ENCODE peak calls at places on chromosome 15, in eight cellular contexts. One of them, this sample, is unnamed.

GRCh38 chr15:42156266-42156922 is at the start of gene PLA2G4F:
- DNase-seq in nucleus accumbens: no peak
- DNase-seq in cardiac muscle cell: no peak
- DNase-seq in adipocyte: no peak
- DNase-seq in H7: peak
- DNase-seq in A549: no peak
- DNase-seq in AG04449: no peak
- DNase-seq in iPS-NIHi11: peak
- DNase-seq in this sample: no peak

GRCh38 chr15:73002509-73002908 is 49.8 kb upstream of the NEO1 start:
- DNase-seq in cardiac muscle cell: no peak
- DNase-seq in adipocyte: peak
- DNase-seq in nucleus accumbens: no peak
- DNase-seq in A549: no peak
- DNase-seq in H7: no peak
- DNase-seq in AG04449: peak
- DNase-seq in iPS-NIHi11: no peak
- DNase-seq in this sample: no peak

GRCh38 chr15:34993413-34993812 is 5.3 kb upstream of the ZNF770 start:
- DNase-seq in nucleus accumbens: no peak
- DNase-seq in iPS-NIHi11: no peak
- DNase-seq in A549: no peak
- DNase-seq in AG04449: no peak
- DNase-seq in adipocyte: no peak
- DNase-seq in cardiac muscle cell: no peak
- DNase-seq in H7: no peak
- DNase-seq in this sample: no peak

GRCh38 chr15:76871930-76872329 is 33.2 kb downstream of the SCAPER start:
- DNase-seq in cardiac muscle cell: no peak
- DNase-seq in adipocyte: no peak
- DNase-seq in iPS-NIHi11: no peak
- DNase-seq in A549: no peak
- DNase-seq in nucleus accumbens: no peak
- DNase-seq in H7: no peak
- DNase-seq in AG04449: no peak
- DNase-seq in this sample: no peak

GRCh38 chr15:94232107-94232506 is 746 bp downstream of the MCTP2 start:
- DNase-seq in iPS-NIHi11: no peak
- DNase-seq in cardiac muscle cell: no peak
- DNase-seq in nucleus accumbens: no peak
- DNase-seq in H7: peak
- DNase-seq in A549: no peak
- DNase-seq in AG04449: no peak
- DNase-seq in adipocyte: no peak
- DNase-seq in this sample: no peak

GRCh38 chr15:57541805-57542504 is 49.7 kb upstream of the MYZAP start:
- DNase-seq in A549: peak
- DNase-seq in adipocyte: peak
- DNase-seq in H7: peak
- DNase-seq in AG04449: no peak
- DNase-seq in nucleus accumbens: peak
- DNase-seq in cardiac muscle cell: peak
- DNase-seq in iPS-NIHi11: peak
- DNase-seq in this sample: peak

GRCh38 chr15:52208306-52208946 is 17.2 kb upstream of the GNB5 start:
- DNase-seq in iPS-NIHi11: peak
- DNase-seq in adipocyte: peak
- DNase-seq in cardiac muscle cell: peak
- DNase-seq in H7: peak
- DNase-seq in AG04449: no peak
- DNase-seq in nucleus accumbens: peak
- DNase-seq in A549: peak
- DNase-seq in this sample: peak

GRCh38 chr15:95845862-95846515 is 484.5 kb upstream of the NR2F2 start:
- DNase-seq in AG04449: no peak
- DNase-seq in nucleus accumbens: no peak
- DNase-seq in A549: no peak
- DNase-seq in iPS-NIHi11: no peak
- DNase-seq in adipocyte: peak
- DNase-seq in cardiac muscle cell: no peak
- DNase-seq in H7: no peak
- DNase-seq in this sample: peak

GRCh38 chr15:41832875-41833274 is 5.0 kb downstream of the JMJD7 start:
- DNase-seq in nucleus accumbens: no peak
- DNase-seq in cardiac muscle cell: no peak
- DNase-seq in H7: no peak
- DNase-seq in iPS-NIHi11: peak
- DNase-seq in adipocyte: no peak
- DNase-seq in A549: no peak
- DNase-seq in AG04449: no peak
- DNase-seq in this sample: no peak

GRCh38 chr15:78325092-78325843 is 14.9 kb upstream of the CRABP1 start:
- DNase-seq in H7: peak
- DNase-seq in A549: no peak
- DNase-seq in iPS-NIHi11: no peak
- DNase-seq in nucleus accumbens: no peak
- DNase-seq in cardiac muscle cell: peak
- DNase-seq in adipocyte: peak
- DNase-seq in AG04449: no peak
- DNase-seq in this sample: no peak

GRCh38 chr15:57694264-57694663 is 12.2 kb upstream of the POLR2M start:
- DNase-seq in nucleus accumbens: no peak
- DNase-seq in A549: no peak
- DNase-seq in adipocyte: peak
- DNase-seq in AG04449: no peak
- DNase-seq in H7: no peak
- DNase-seq in cardiac muscle cell: peak
- DNase-seq in iPS-NIHi11: no peak
- DNase-seq in this sample: no peak

GRCh38 chr15:39594764-39595620 is 14.1 kb downstream of the THBS1 start:
- DNase-seq in adipocyte: peak
- DNase-seq in H7: no peak
- DNase-seq in A549: no peak
- DNase-seq in nucleus accumbens: no peak
- DNase-seq in AG04449: peak
- DNase-seq in cardiac muscle cell: peak
- DNase-seq in iPS-NIHi11: no peak
- DNase-seq in this sample: no peak

This sample was measured in neural crest cell.